ENCODE peak calls at places on chromosomes 16 and 17, in four cellular contexts. One of them, this sample, is unnamed.

GRCh38 chr17:69485901-69486643 is 71.6 kb downstream of the MAP2K6 start:
- DNase-seq in mesenchymal stem cell: peak; percentile 73
- DNase-seq in mesendoderm: no peak
- DNase-seq in neuronal stem cell: no peak
- DNase-seq in this sample: peak; percentile 59

GRCh38 chr16:16865374-16865773 is 486.4 kb downstream of the NPIPA7 start:
- DNase-seq in neuronal stem cell: no peak
- DNase-seq in mesenchymal stem cell: no peak
- DNase-seq in mesendoderm: no peak
- DNase-seq in this sample: no peak

GRCh38 chr16:681746-682427 is 1.7 kb downstream of the STUB1 start:
- DNase-seq in neuronal stem cell: no peak
- DNase-seq in mesendoderm: no peak
- DNase-seq in mesenchymal stem cell: no peak
- DNase-seq in this sample: no peak

GRCh38 chr16:84270531-84270930 is 24.1 kb upstream of the WFDC1 start:
- DNase-seq in mesendoderm: no peak
- DNase-seq in neuronal stem cell: no peak
- DNase-seq in mesenchymal stem cell: no peak
- DNase-seq in this sample: no peak

GRCh38 chr17:67238976-67239375 is 6.0 kb downstream of the HELZ start:
- DNase-seq in mesenchymal stem cell: peak; percentile 27
- DNase-seq in neuronal stem cell: no peak
- DNase-seq in mesendoderm: no peak
- DNase-seq in this sample: peak; percentile 48

GRCh38 chr17:80474231-80474932 is 2.0 kb downstream of the NPTX1 start:
- DNase-seq in neuronal stem cell: no peak
- DNase-seq in mesenchymal stem cell: peak; percentile 27
- DNase-seq in mesendoderm: peak; percentile 47
- DNase-seq in this sample: peak; percentile 53

GRCh38 chr17:4492762-4493561 is 5.7 kb upstream of the SPNS2 start:
- DNase-seq in mesenchymal stem cell: peak; percentile 38
- DNase-seq in mesendoderm: peak; percentile 90
- DNase-seq in neuronal stem cell: peak; percentile 87
- DNase-seq in this sample: peak; percentile 28

GRCh38 chr16:57950382-57950781 is 20.5 kb downstream of the CNGB1 start:
- DNase-seq in mesendoderm: no peak
- DNase-seq in neuronal stem cell: no peak
- DNase-seq in mesenchymal stem cell: no peak
- DNase-seq in this sample: no peak

GRCh38 chr16:86224126-86224525 is 286.2 kb upstream of the FOXF1 start:
- DNase-seq in neuronal stem cell: no peak
- DNase-seq in mesenchymal stem cell: no peak
- DNase-seq in mesendoderm: no peak
- DNase-seq in this sample: no peak

GRCh38 chr17:31677681-31678080 is 181.4 kb downstream of the COPRS start:
- DNase-seq in mesenchymal stem cell: no peak
- DNase-seq in neuronal stem cell: no peak
- DNase-seq in mesendoderm: no peak
- DNase-seq in this sample: no peak

GRCh38 chr17:82926716-82927115 is 86.9 kb upstream of the ZNF750 start:
- DNase-seq in mesendoderm: no peak
- DNase-seq in mesenchymal stem cell: no peak
- DNase-seq in neuronal stem cell: no peak
- DNase-seq in this sample: no peak

GRCh38 chr17:64622931-64623654 is 39.0 kb downstream of the SMURF2 start:
- DNase-seq in neuronal stem cell: no peak
- DNase-seq in mesenchymal stem cell: peak; percentile 91
- DNase-seq in mesendoderm: no peak
- DNase-seq in this sample: peak; percentile 91

GRCh38 chr17:48113201-48113676 is 5.7 kb downstream of the SNX11 start:
- DNase-seq in neuronal stem cell: no peak
- DNase-seq in mesenchymal stem cell: no peak
- DNase-seq in mesendoderm: no peak
- DNase-seq in this sample: no peak

GRCh38 chr16:86396318-86396882 is 113.9 kb upstream of the FOXF1 start:
- DNase-seq in neuronal stem cell: no peak
- DNase-seq in mesenchymal stem cell: peak; percentile 97
- DNase-seq in mesendoderm: no peak
- DNase-seq in this sample: peak; percentile 96

GRCh38 chr17:42133461-42134041 is 10.9 kb downstream of the HSPB9 start:
- DNase-seq in neuronal stem cell: no peak
- DNase-seq in mesenchymal stem cell: no peak
- DNase-seq in mesendoderm: no peak
- DNase-seq in this sample: no peak

GRCh38 chr17:42132941-42133340 is 10.3 kb downstream of the HSPB9 start:
- DNase-seq in neuronal stem cell: no peak
- DNase-seq in mesendoderm: no peak
- DNase-seq in mesenchymal stem cell: peak; percentile 91
- DNase-seq in this sample: peak; percentile 81

GRCh38 chr17:42135664-42136653 is 13.4 kb downstream of the HSPB9 start:
- DNase-seq in mesendoderm: peak; percentile 74
- DNase-seq in mesenchymal stem cell: peak; percentile 88
- DNase-seq in neuronal stem cell: no peak
- DNase-seq in this sample: peak; percentile 85

GRCh38 chr17:42136654-42137051 is 14.0 kb downstream of the HSPB9 start:
- DNase-seq in mesendoderm: no peak
- DNase-seq in neuronal stem cell: no peak
- DNase-seq in mesenchymal stem cell: no peak
- DNase-seq in this sample: no peak

DNA sequence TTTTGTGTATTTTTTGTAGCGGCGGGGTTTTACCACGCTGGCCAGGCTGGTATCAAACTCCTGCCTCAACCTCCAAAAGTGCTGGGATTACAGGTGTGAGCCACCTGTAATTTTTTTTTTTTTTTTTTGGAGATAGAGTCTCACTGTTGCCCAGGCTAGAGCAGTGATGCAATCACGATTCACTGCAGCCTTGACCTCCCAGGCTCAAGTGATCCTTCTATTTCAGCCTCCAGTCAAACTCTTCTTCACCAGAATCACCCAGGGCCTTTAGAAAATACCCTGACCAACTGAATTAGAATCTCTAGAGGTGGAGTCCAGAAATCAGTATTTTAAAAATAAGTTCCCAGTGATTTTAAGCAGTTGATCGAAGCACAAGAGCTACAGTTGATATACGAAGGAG is 12.5 kb downstream of the HSPB9 start:
- DNase-seq in mesenchymal stem cell: no peak
- DNase-seq in mesendoderm: no peak
- DNase-seq in neuronal stem cell: no peak
- DNase-seq in this sample: no peak
- H3K4ac ChIP-seq in mesenchymal stem cell: peak overlapping the region; percentile 71
- H3K4ac ChIP-seq in mesendoderm: no peak overlapping the region
- H3K4ac ChIP-seq in neuronal stem cell: no peak overlapping the region
- H3K4ac ChIP-seq in this sample: peak overlapping the region; percentile 89

GRCh38 chr17:888998-889401 is 90.6 kb downstream of the NXN start:
- DNase-seq in mesendoderm: no peak
- DNase-seq in neuronal stem cell: no peak
- DNase-seq in mesenchymal stem cell: no peak
- DNase-seq in this sample: no peak
- H3K4ac ChIP-seq in mesendoderm: no peak overlapping the region
- H3K4ac ChIP-seq in neuronal stem cell: no peak overlapping the region
- H3K4ac ChIP-seq in mesenchymal stem cell: no peak overlapping the region
- H3K4ac ChIP-seq in this sample: no peak overlapping the region

GRCh38 chr16:8957509-8958157 is 6.1 kb downstream of the USP7 start:
- DNase-seq in mesendoderm: no peak
- DNase-seq in mesenchymal stem cell: no peak
- DNase-seq in neuronal stem cell: no peak
- DNase-seq in this sample: no peak

GRCh38 chr16:8955828-8956227 is 7.9 kb downstream of the USP7 start:
- DNase-seq in mesendoderm: peak; percentile 39
- DNase-seq in neuronal stem cell: no peak
- DNase-seq in mesenchymal stem cell: peak; percentile 35
- DNase-seq in this sample: no peak

GRCh38 chr16:8957061-8957392 is 6.7 kb downstream of the USP7 start:
- DNase-seq in neuronal stem cell: no peak
- DNase-seq in mesendoderm: no peak
- DNase-seq in mesenchymal stem cell: no peak
- DNase-seq in this sample: no peak

GRCh38 chr16:8958344-8958808 is 5.3 kb downstream of the USP7 start:
- DNase-seq in mesenchymal stem cell: peak; percentile 89
- DNase-seq in mesendoderm: peak; percentile 42
- DNase-seq in neuronal stem cell: no peak
- DNase-seq in this sample: peak; percentile 69

DNA sequence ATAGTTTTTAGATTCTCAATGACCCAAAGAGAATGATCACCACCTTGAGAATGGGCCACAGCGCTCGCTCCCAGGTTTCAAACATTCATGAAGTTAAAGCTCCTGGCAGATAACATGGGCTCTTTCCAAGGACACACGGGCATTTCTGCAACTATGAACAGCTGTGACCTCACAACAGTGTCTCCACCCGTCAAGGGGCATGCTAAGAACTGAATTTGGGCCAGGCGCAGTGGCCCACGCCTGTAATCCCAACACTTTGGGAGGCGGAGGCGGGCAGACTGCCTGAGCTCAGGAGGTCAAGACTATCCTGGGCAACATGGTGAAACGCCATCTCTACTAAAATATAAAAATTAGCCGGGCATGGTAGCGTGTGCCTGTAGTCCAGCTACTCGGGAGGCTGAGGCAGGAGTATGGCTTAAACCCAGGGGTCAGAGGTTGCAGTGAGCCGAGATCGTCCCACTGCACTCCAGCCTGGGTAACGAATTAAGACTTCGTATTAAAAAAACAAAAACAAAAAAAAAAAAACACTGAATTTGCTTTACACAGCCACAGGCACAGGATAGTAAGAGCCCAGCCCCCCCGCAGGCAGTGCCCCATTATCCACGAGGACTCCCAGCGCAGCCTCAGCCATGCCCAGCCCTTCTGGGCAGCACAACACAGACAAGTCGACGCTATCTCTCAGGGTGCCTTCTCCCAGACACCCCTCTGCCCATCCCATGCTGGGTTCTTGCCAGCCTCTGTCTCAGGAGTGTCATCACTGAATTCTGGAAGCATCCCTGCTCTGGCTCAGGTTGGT is 7.2 kb downstream of the USP7 start:
- DNase-seq in mesendoderm: no peak
- DNase-seq in neuronal stem cell: no peak
- DNase-seq in mesenchymal stem cell: no peak
- DNase-seq in this sample: no peak
- H3K4ac ChIP-seq in mesendoderm: no peak overlapping the region
- H3K4ac ChIP-seq in neuronal stem cell: no peak overlapping the region
- H3K4ac ChIP-seq in mesenchymal stem cell: no peak overlapping the region
- H3K4ac ChIP-seq in this sample: no peak overlapping the region

GRCh38 chr16:19755268-19755667 is 37.2 kb downstream of the IQCK start:
- DNase-seq in neuronal stem cell: no peak
- DNase-seq in mesenchymal stem cell: no peak
- DNase-seq in mesendoderm: peak; percentile 18
- DNase-seq in this sample: no peak
- H3K4ac ChIP-seq in neuronal stem cell: no peak overlapping the region
- H3K4ac ChIP-seq in mesenchymal stem cell: no peak overlapping the region
- H3K4ac ChIP-seq in mesendoderm: no peak overlapping the region
- H3K4ac ChIP-seq in this sample: peak overlapping the region; percentile 31

DNA sequence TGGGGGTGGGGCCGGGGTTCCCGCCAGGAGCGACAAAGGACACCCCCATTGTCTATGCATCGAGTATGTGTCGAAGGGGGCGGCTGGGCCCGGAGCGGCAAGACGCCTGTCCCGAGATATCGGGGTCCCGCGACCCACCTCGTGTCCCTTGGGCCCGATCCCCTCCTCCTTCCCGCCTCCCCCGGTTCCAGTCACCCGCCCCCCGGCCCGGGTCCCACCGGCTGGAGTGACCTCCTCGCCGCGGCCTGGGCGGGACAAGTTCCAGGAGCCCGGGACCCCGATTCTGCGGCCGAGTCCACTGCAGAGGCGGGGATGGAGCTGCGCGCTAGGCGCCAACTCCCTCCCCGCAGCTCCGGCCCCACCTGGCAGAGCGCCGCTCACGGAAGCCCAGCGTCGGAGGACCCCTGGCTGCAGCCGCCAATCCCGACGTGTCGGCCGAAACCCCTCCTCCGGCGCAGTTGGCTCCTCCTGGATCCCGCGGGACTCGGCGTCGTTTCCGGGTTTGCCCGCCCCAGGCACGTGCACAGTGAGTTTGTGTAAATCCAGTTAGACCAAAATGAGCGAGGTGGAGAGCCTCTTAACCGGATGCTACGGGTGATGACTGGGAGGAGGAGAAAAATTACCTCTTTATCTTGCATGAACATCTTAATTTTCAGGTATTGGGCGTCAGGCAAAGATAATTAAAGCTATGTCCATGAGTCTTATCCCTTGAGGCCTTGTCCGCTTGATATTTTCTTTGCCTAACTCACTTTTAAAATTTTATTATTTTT is at the start of gene NMRAL1:
- DNase-seq in mesendoderm: peak; percentile 98
- DNase-seq in mesenchymal stem cell: peak; percentile 89
- DNase-seq in neuronal stem cell: peak; percentile 59
- DNase-seq in this sample: peak; percentile 80
- H3K4ac ChIP-seq in mesendoderm: peak within 1 kb of the TSS; percentile 79
- H3K4ac ChIP-seq in mesenchymal stem cell: peak within 1 kb of the TSS; percentile 89
- H3K4ac ChIP-seq in neuronal stem cell: peak within 1 kb of the TSS; percentile 76
- H3K4ac ChIP-seq in this sample: peak within 1 kb of the TSS; percentile 88

DNA sequence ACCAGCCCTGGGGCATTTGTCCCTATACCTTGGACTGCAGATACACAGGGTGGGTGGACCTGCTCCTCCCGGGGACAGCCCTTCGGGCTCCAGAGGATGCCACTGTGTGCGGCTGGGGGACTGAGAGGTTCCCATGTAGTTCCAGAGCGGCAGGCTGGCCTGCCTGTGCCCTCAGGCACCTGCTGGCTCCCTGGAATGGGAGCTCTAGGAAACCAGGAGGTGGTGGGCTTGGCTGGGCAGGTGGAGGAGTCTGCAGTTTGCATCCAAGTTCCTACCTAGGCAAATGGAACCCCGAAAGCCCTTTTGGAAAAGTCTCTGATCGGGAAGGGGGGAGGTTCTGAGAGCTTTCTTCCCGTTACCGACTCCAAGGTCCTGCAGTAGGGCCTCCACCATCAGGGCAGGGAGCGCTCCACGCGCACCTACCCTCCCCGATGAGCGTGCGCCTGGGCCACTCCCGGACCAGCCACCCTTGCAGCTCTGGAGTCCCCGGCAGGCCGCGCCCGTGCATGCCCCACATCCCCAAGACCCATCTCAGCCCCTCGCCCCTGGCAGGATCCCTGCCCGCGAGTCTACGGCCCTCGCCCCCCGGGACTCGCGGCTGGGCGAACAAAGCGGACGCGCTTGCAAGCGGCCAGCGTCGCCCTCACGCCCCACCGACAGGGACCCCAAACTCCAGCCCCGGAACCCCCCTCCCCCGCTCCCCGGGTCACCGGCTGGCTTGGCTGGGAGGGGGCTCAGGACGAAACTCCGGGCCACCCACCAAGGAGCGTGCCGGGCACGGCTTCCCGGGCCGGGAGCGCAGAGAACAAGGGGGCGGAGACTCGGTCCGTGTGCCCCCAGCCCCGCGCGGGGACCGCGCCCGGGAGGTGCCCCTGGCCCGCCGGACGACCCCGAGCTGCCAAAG is 707 bp downstream of the DBNDD1 start:
- DNase-seq in neuronal stem cell: no peak
- DNase-seq in mesendoderm: peak; percentile 43
- DNase-seq in mesenchymal stem cell: no peak
- DNase-seq in this sample: no peak
- H3K4ac ChIP-seq in neuronal stem cell: peak overlapping the region; percentile 53
- H3K4ac ChIP-seq in mesendoderm: peak overlapping the region; percentile 26
- H3K4ac ChIP-seq in mesenchymal stem cell: no peak overlapping the region
- H3K4ac ChIP-seq in this sample: no peak overlapping the region

GRCh38 chr17:75830168-75831031 is 13.8 kb downstream of the UNC13D start:
- DNase-seq in neuronal stem cell: peak; percentile 44
- DNase-seq in mesendoderm: peak; percentile 85
- DNase-seq in mesenchymal stem cell: no peak
- DNase-seq in this sample: no peak
- H3K4ac ChIP-seq in neuronal stem cell: no peak overlapping the region
- H3K4ac ChIP-seq in mesendoderm: no peak overlapping the region
- H3K4ac ChIP-seq in mesenchymal stem cell: no peak overlapping the region
- H3K4ac ChIP-seq in this sample: no peak overlapping the region

GRCh38 chr16:67846320-67847063 is at the start of gene NUTF2:
- DNase-seq in neuronal stem cell: peak; percentile 99
- DNase-seq in mesenchymal stem cell: peak; percentile 96
- DNase-seq in mesendoderm: peak; percentile 99
- DNase-seq in this sample: peak; percentile 85
- H3K4ac ChIP-seq in neuronal stem cell: no peak within 1 kb of the TSS
- H3K4ac ChIP-seq in mesenchymal stem cell: peak within 1 kb of the TSS; percentile 99
- H3K4ac ChIP-seq in mesendoderm: peak within 1 kb of the TSS; percentile 81
- H3K4ac ChIP-seq in this sample: peak within 1 kb of the TSS; percentile 92